ENCODE peak calls at places on chromosomes 2 and 18, in four cellular contexts. P is GM12878, T is K562, B is HepG2. O is an unnamed sample.

GRCh38 chr2:42089340-42089925 is 41.6 kb downstream of the PKDCC start:
- DNase-seq in T (peak; percentile 85), P (no peak), B (peak; percentile 49), O (peak; percentile 74)

GRCh38 chr2:124755386-124755785 is 730.3 kb downstream of the CNTNAP5 start:
- DNase-seq in B (no peak), T (no peak), P (no peak), O (no peak)

GRCh38 chr2:132621131-132621875 is 48.7 kb downstream of the LYPD1 start:
- DNase-seq in T (no peak), P (no peak), B (no peak), O (no peak)

GRCh38 chr2:233690444-233690843 is 2.2 kb upstream of the UGT1A6 start:
- DNase-seq in B (no peak), P (no peak), T (no peak), O (no peak)

GRCh38 chr2:37324536-37324785 is 172 bp downstream of the PRKD3 start:
- DNase-seq in T (no peak), B (peak; percentile 61), P (no peak), O (no peak)

GRCh38 chr2:89784960-89785359 is 1093.5 kb downstream of the RPIA start:
- DNase-seq in T (no peak), B (no peak), P (no peak), O (no peak)

GRCh38 chr2:39370101-39370500 is 67.0 kb downstream of the MAP4K3 start:
- DNase-seq in P (no peak), B (no peak), T (no peak), O (no peak)

GRCh38 chr2:72901426-72901825 is 14.2 kb downstream of the SPR start:
- DNase-seq in B (no peak), T (peak; percentile 72), P (no peak), O (no peak)

GRCh38 chr2:28552045-28552823 is 56.4 kb downstream of the PLB1 start:
- DNase-seq in P (no peak), B (no peak), T (no peak), O (no peak)

GRCh38 chr18:906416-907170 is 1.9 kb downstream of the ADCYAP1 start:
- DNase-seq in P (no peak), T (no peak), B (no peak), O (peak; percentile 15)

GRCh38 chr18:30333310-30333709 is 709.2 kb downstream of the DSC3 start:
- DNase-seq in B (no peak), T (no peak), P (no peak), O (no peak)

GRCh38 chr18:34834897-34835296 is 124.8 kb downstream of the DTNA start:
- DNase-seq in P (no peak), B (no peak), T (no peak), O (no peak)

GRCh38 chr2:43707255-43707654 is 31.0 kb upstream of the C1GALT1C1L start:
- DNase-seq in T (peak; percentile 65), B (no peak), P (no peak), O (no peak)

GRCh38 chr2:48512071-48512470 is 17.9 kb upstream of the STON1 start:
- DNase-seq in P (no peak), T (no peak), B (no peak), O (no peak)

GRCh38 chr2:99809259-99809900 is 319.6 kb upstream of the REV1 start:
- DNase-seq in P (no peak), T (no peak), B (no peak), O (no peak)

GRCh38 chr18:23963443-23964185 is 50.9 kb upstream of the TTC39C start:
- DNase-seq in P (no peak), B (peak; percentile 18), T (no peak), O (no peak)
- TF ChIP-seq TARDBP in P (no peak), B (no peak), T (no peak), O (no peak)

GRCh38 chr2:223180463-223180862 is 128.5 kb downstream of the KCNE4 start:
- DNase-seq in B (no peak), T (no peak), P (no peak), O (no peak)
- TF ChIP-seq TARDBP in B (no peak), T (no peak), P (no peak), O (no peak)

DNA sequence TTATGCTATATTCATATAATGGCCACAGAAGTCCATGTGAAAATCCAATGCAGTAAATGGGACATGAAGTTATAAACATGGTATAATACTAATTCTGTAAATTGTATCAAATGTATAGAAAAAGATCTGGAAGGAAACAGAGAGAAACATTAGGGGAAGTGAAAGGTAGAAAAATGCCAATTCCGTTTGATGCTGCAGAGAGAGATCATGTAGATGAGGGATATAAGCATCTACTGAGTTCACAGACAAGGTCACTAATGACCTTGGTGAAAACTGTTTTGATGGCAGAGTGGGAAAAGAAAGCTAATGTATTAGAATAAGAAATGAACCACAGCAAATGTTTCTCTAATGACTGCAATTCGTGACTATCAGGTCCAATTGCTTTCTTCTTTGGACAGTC is 56.0 kb downstream of the BARD1 start:
- DNase-seq in T (no peak), B (no peak), P (no peak), O (no peak)
- TF ChIP-seq TARDBP in T (no peak), B (no peak), P (no peak), O (no peak)

DNA sequence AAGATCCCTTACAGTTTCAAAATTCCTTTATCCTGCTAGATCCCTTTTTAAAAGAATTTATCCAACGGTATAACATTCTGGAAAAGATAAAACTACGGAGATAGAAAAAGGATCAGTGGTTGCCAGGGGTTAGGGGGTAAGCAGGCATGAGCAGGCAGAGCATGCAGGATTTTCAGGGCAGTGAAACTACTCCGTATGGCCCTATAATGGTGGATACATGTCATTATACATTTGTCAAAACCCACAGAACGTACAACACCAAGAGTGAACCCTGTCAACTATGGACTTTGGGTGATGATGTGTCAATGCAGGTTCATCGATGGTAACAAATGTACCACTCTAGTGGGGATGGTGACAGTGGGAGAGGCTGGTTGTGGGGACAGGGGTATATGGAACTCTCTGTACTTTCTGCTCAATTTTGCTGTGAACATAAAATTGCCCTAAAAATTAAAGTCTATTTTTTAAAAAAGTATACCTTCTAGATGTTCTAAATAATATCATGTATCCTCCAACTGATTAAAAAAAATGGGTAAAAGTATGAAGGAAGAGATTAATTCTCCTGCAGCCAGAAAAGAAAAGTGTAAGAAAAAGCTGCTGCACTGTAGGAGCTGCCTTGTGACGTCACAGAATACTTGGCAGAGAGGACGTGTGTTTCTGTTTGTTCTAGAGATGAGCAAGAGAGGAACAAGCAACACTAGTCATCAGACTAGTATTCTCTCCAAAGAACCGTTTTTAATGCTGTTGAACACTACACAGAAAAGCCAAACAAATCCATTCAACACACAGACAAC is 23.6 kb downstream of the ANKRD44 start:
- DNase-seq in B (peak; percentile 30), T (no peak), P (no peak), O (no peak)
- TF ChIP-seq TARDBP in B (no peak), T (no peak), P (no peak), O (no peak)

GRCh38 chr2:212832211-212833195 is 293.9 kb upstream of the ERBB4 start:
- DNase-seq in P (no peak), T (no peak), B (no peak), O (no peak)

GRCh38 chr2:212831671-212832199 is 293.1 kb upstream of the ERBB4 start:
- DNase-seq in T (no peak), B (no peak), P (no peak), O (no peak)
- TF ChIP-seq TARDBP in T (no peak), B (no peak), P (no peak), O (no peak)